ENCODE peak calls at places on chromosomes 16 and 17, in five cellular contexts. Z is H9; C is tibial artery; O is CD8-positive, alpha-beta T cell; D is GM23248. S is an unnamed sample.

GRCh38 chr17:47686276-47686635 is 7.7 kb upstream of the TBKBP1 start:
- DNase-seq in D (peak; percentile 86), C (no peak), O (no peak), Z (no peak), S (no peak)

GRCh38 chr17:75876190-75876937 is 2.0 kb downstream of the TRIM47 start:
- DNase-seq in D (peak; percentile 33), C (peak; percentile 77), O (peak; percentile 77), Z (peak; percentile 86), S (peak; percentile 77)

GRCh38 chr16:24858219-24859041 is 12.7 kb downstream of the SLC5A11 start:
- DNase-seq in O (peak; percentile 15), D (peak; percentile 66), C (no peak), Z (peak; percentile 69), S (peak; percentile 40)

GRCh38 chr17:41404024-41404651 is 6.7 kb upstream of the KRT31 start:
- DNase-seq in O (no peak), Z (no peak), D (peak; percentile 97), C (no peak), S (no peak)

GRCh38 chr16:57944961-57945739 is 25.8 kb downstream of the CNGB1 start:
- DNase-seq in Z (no peak), C (no peak), D (no peak), O (no peak), S (no peak)

GRCh38 chr17:80294210-80294609 is 33.6 kb downstream of the RNF213 start:
- DNase-seq in Z (no peak), C (no peak), O (no peak), D (no peak), S (peak; percentile 54)

GRCh38 chr16:65355706-65356105 is 233.8 kb upstream of the CDH11 start:
- DNase-seq in D (no peak), O (no peak), Z (no peak), C (no peak), S (no peak)

GRCh38 chr16:2480948-2481347 is 6.0 kb downstream of the TBC1D24 start:
- DNase-seq in C (no peak), O (no peak), D (no peak), Z (no peak), S (peak; percentile 83)

GRCh38 chr17:69672924-69673323 is 258.4 kb downstream of the MAP2K6 start:
- DNase-seq in D (peak; percentile 70), C (no peak), Z (no peak), O (no peak), S (no peak)

GRCh38 chr17:50944054-50944901 is 78.1 kb upstream of the TOB1 start:
- DNase-seq in C (peak; percentile 89), D (peak; percentile 65), Z (peak; percentile 73), O (peak; percentile 78), S (peak; percentile 92)

GRCh38 chr16:57045694-57046381 is 46.5 kb upstream of the CPNE2 start:
- DNase-seq in D (peak; percentile 75), C (peak; percentile 83), Z (peak; percentile 80), O (peak; percentile 40), S (no peak)

GRCh38 chr17:17236295-17237025 is 508 bp downstream of the FLCN start:
- DNase-seq in D (peak; percentile 82), C (no peak), O (no peak), Z (no peak), S (no peak)

GRCh38 chr17:61393550-61393903 is 6.1 kb upstream of the TBX2 start:
- DNase-seq in Z (peak; percentile 58), O (no peak), C (no peak), D (peak; percentile 38), S (no peak)

GRCh38 chr17:44004077-44004760 is at the start of gene NAGS:
- DNase-seq in D (peak; percentile 23), C (no peak), O (no peak), Z (peak; percentile 84), S (peak; percentile 85)

GRCh38 chr17:79844869-79845600 is 5.8 kb upstream of the CBX4 start:
- DNase-seq in O (no peak), D (peak; percentile 58), C (no peak), Z (peak; percentile 83), S (no peak)

GRCh38 chr16:27199747-27200146 is 3.6 kb upstream of the KDM8 start:
- DNase-seq in Z (no peak), D (no peak), C (no peak), O (no peak), S (no peak)

GRCh38 chr17:31095239-31096105 is 695 bp downstream of the NF1 start:
- DNase-seq in O (no peak), D (peak; percentile 78), C (peak; percentile 74), Z (peak; percentile 94), S (peak; percentile 62)

GRCh38 chr17:2405247-2405926 is 4.5 kb upstream of the MNT start:
- DNase-seq in O (no peak), Z (no peak), D (peak; percentile 97), C (no peak), S (no peak)

GRCh38 chr17:51434434-51435170 is 174.3 kb downstream of the UTP18 start:
- DNase-seq in C (no peak), Z (no peak), O (no peak), D (no peak), S (no peak)

GRCh38 chr17:48439473-48439872 is 9.5 kb upstream of the SKAP1 start:
- DNase-seq in C (no peak), O (no peak), Z (no peak), D (no peak), S (no peak)

GRCh38 chr17:41588126-41588810 is 1.6 kb upstream of the KRT14 start:
- DNase-seq in C (peak; percentile 73), D (peak; percentile 10), O (no peak), Z (no peak), S (no peak)

GRCh38 chr17:51050291-51051033 is 70.2 kb downstream of the SPAG9 start:
- DNase-seq in Z (no peak), D (peak; percentile 54), O (no peak), C (no peak), S (no peak)

GRCh38 chr17:38890410-38890746 is 20.5 kb downstream of the LASP1 start:
- DNase-seq in O (no peak), C (no peak), D (no peak), Z (peak; percentile 27), S (no peak)
- H3K4me1 ChIP-seq in O (peaks cover 91% of the 10 kb centered on the region), C (peaks cover 48% of the 10 kb centered on the region), D (peaks cover 8% of the 10 kb centered on the region), Z (no peaks in the 10 kb centered on the region), S (peaks cover 21% of the 10 kb centered on the region)

GRCh38 chr17:7839890-7840260 is 5.9 kb downstream of the KDM6B start:
- DNase-seq in C (no peak), Z (no peak), O (no peak), D (peak; percentile 63), S (no peak)

GRCh38 chr17:7840875-7841274 is 6.9 kb downstream of the KDM6B start:
- DNase-seq in C (peak; percentile 5), D (no peak), Z (no peak), O (no peak), S (no peak)

GRCh38 chr17:7841309-7841621 is 7.2 kb downstream of the KDM6B start:
- DNase-seq in C (no peak), Z (no peak), D (no peak), O (no peak), S (no peak)

GRCh38 chr17:7839199-7839889 is 5.3 kb downstream of the KDM6B start:
- DNase-seq in C (no peak), Z (no peak), O (no peak), D (no peak), S (no peak)

GRCh38 chr17:7840441-7840840 is 6.4 kb downstream of the KDM6B start:
- DNase-seq in C (no peak), D (no peak), Z (no peak), O (no peak), S (no peak)
- H3K4me1 ChIP-seq in C (peaks cover 51% of the 10 kb centered on the region), D (peaks cover 20% of the 10 kb centered on the region), Z (no peaks in the 10 kb centered on the region), O (peaks cover 68% of the 10 kb centered on the region), S (peaks cover 57% of the 10 kb centered on the region)

GRCh38 chr17:59633658-59634359 is 14.1 kb downstream of the CLTC start:
- DNase-seq in D (no peak), O (no peak), C (no peak), Z (no peak), S (no peak)
- H3K4me1 ChIP-seq in D (peaks cover 39% of the 10 kb centered on the region), O (peaks cover 30% of the 10 kb centered on the region), C (peaks cover 27% of the 10 kb centered on the region), Z (no peaks in the 10 kb centered on the region), S (peaks cover 95% of the 10 kb centered on the region)

GRCh38 chr16:70702624-70703023 is 16.8 kb upstream of the MTSS2 start:
- DNase-seq in C (no peak), O (no peak), Z (no peak), D (no peak), S (no peak)

GRCh38 chr16:70701036-70701435 is 15.2 kb upstream of the MTSS2 start:
- DNase-seq in Z (no peak), O (no peak), D (no peak), C (no peak), S (no peak)

GRCh38 chr16:70703041-70703834 is 17.4 kb upstream of the MTSS2 start:
- DNase-seq in C (peak; percentile 96), O (no peak), D (peak; percentile 99), Z (peak; percentile 68), S (no peak)

GRCh38 chr16:70701596-70701995 is 15.7 kb upstream of the MTSS2 start:
- DNase-seq in O (no peak), D (no peak), Z (no peak), C (no peak), S (no peak)

DNA sequence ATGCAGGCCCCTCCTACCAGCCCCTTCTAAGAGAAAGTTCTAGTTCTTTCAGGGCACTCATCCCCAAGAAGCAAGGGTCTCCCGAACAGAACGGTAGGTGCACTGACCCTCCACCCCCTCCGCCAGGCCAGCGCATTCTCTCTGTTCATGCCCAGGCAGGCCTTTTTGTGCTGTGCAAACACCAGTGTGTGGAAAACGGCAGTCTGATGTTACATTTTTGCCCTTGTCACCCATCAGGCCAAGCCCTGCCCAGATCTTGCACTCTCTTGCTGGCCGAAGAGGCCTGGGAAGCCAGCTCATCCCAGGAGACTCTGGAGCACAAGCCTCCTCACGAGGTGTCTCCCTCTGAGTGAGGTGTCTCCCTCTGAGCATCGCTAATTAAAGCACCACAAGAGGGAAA is 16.1 kb upstream of the MTSS2 start:
- DNase-seq in O (no peak), D (no peak), C (no peak), Z (no peak), S (no peak)
- H3K4me1 ChIP-seq in O (peaks cover 14% of the 10 kb centered on the region), D (peaks cover 54% of the 10 kb centered on the region), C (peaks cover 93% of the 10 kb centered on the region), Z (no peaks in the 10 kb centered on the region), S (peaks cover 49% of the 10 kb centered on the region)

GRCh38 chr16:84177740-84178070 is 9.2 kb downstream of the TAF1C start:
- DNase-seq in O (no peak), Z (no peak), D (peak; percentile 78), C (no peak), S (no peak)

GRCh38 chr16:84178146-84178765 is 8.6 kb downstream of the TAF1C start:
- DNase-seq in Z (no peak), C (no peak), D (no peak), O (no peak), S (no peak)

GRCh38 chr16:84178892-84179611 is 7.8 kb downstream of the TAF1C start:
- DNase-seq in C (no peak), Z (no peak), O (no peak), D (no peak), S (no peak)

GRCh38 chr16:84180519-84181140 is 6.2 kb downstream of the TAF1C start:
- DNase-seq in Z (no peak), O (no peak), D (no peak), C (no peak), S (no peak)

GRCh38 chr16:84179612-84180320 is 7.1 kb downstream of the TAF1C start:
- DNase-seq in C (no peak), O (no peak), D (no peak), Z (no peak), S (no peak)
- H3K4me1 ChIP-seq in C (peaks cover 31% of the 10 kb centered on the region), O (no peaks in the 10 kb centered on the region), D (peaks cover 21% of the 10 kb centered on the region), Z (no peaks in the 10 kb centered on the region), S (peaks cover 48% of the 10 kb centered on the region)

DNA sequence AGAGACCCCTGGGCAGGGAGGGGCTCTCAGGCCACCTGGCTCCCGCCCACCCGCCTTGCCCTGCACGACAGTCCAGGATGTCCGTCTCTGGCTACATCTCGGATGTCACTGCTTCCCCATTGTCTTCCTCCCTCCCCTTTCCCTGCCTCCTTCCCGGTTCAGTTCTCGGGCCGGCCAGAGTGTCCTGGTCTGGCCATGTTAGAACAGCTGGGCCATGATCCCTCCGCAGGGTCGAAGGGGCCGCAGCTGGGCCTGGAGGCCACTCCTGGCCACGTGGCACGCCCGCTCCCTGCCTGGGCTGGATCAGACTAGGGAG is 38.2 kb downstream of the CTU2 start:
- DNase-seq in O (no peak), Z (no peak), C (no peak), D (no peak), S (no peak)
- H3K4me1 ChIP-seq in O (peaks cover 33% of the 10 kb centered on the region), Z (no peaks in the 10 kb centered on the region), C (no peaks in the 10 kb centered on the region), D (no peaks in the 10 kb centered on the region), S (peaks cover 5% of the 10 kb centered on the region)